ENCODE peak calls at places on chromosomes 11 and 22, in four cellular contexts. H, J, V and C are unnamed samples. For H3K4me1, the result is how much of the 10 kb centered on the place peaks cover.

GRCh38 chr22:16601437-16602223 is 9.0 kb upstream of the CCT8L2 start:
- DNase-seq in H (peak), J (no peak), V (no peak), C (no peak)

GRCh38 chr22:47361247-47361646 is 598.8 kb downstream of the TBC1D22A start:
- DNase-seq in H (no peak), J (no peak), V (no peak), C (no peak)

GRCh38 chr11:77959434-77959833 is 35.0 kb downstream of the INTS4 start:
- DNase-seq in H (no peak), J (no peak), V (peak), C (no peak)

GRCh38 chr11:17541330-17541885 is 2.8 kb downstream of the USH1C start:
- DNase-seq in H (no peak), J (no peak), V (no peak), C (peak)

GRCh38 chr22:46064236-46064965 is 85.9 kb upstream of the PPARA start:
- DNase-seq in H (no peak), J (peak), V (no peak), C (no peak)

GRCh38 chr11:92057849-92058442 is 166.7 kb upstream of the FAT3 start:
- DNase-seq in H (no peak), J (no peak), V (peak), C (no peak)

GRCh38 chr11:117188620-117189081 is 10.1 kb downstream of the SIDT2 start:
- DNase-seq in H (no peak), J (peak), V (no peak), C (no peak)

GRCh38 chr11:12599408-12600143 is 74.6 kb upstream of the TEAD1 start:
- DNase-seq in H (peak), J (peak), V (peak), C (peak)

GRCh38 chr11:61488651-61489291 is 19.8 kb upstream of the LRRC10B start:
- DNase-seq in H (peak), J (peak), V (peak), C (peak)

GRCh38 chr11:57324154-57324885 is 432 bp downstream of the TNKS1BP1 start:
- DNase-seq in H (peak), J (no peak), V (peak), C (peak)

GRCh38 chr11:133835258-133836075 is 9.8 kb downstream of the SPATA19 start:
- DNase-seq in H (peak), J (no peak), V (peak), C (peak)

GRCh38 chr11:129508163-129508562 is 132.5 kb downstream of the BARX2 start:
- DNase-seq in H (no peak), J (no peak), V (no peak), C (no peak)

GRCh38 chr11:87215236-87215635 is 177.5 kb downstream of the TMEM135 start:
- DNase-seq in H (no peak), J (no peak), V (no peak), C (no peak)

GRCh38 chr11:1260620-1261019 is 37.8 kb downstream of the MUC5B start:
- DNase-seq in H (no peak), J (no peak), V (no peak), C (no peak)

GRCh38 chr11:83039566-83039965 is 32.1 kb downstream of the RAB30 start:
- DNase-seq in H (no peak), J (no peak), V (no peak), C (no peak)

GRCh38 chr11:67002297-67002913 is 20.5 kb upstream of the SYT12 start:
- DNase-seq in H (peak), J (no peak), V (no peak), C (no peak)

GRCh38 chr11:121741316-121741715 is 288.5 kb upstream of the SORL1-AS1 start:
- DNase-seq in H (no peak), J (no peak), V (peak), C (no peak)

GRCh38 chr11:86355256-86355655 is 19.4 kb upstream of the CCDC81 start:
- DNase-seq in H (no peak), J (no peak), V (no peak), C (no peak)

GRCh38 chr11:59400461-59401261 is 25.6 kb downstream of the OR5A2 start:
- DNase-seq in H (no peak), J (no peak), V (no peak), C (no peak)

GRCh38 chr22:32324505-32325415 is 32.9 kb upstream of the RFPL3 start:
- DNase-seq in H (no peak), J (no peak), V (no peak), C (no peak)

GRCh38 chr22:36926721-36927435 is 13.4 kb downstream of the CSF2RB start:
- DNase-seq in H (no peak), J (no peak), V (no peak), C (no peak)

GRCh38 chr11:65003282-65003681 is 6.5 kb upstream of the BATF2 start:
- DNase-seq in H (no peak), J (no peak), V (peak), C (no peak)

GRCh38 chr22:36102995-36103394 is 57.6 kb downstream of the APOL3 start:
- DNase-seq in H (no peak), J (no peak), V (no peak), C (no peak)

GRCh38 chr11:121295246-121296007 is 2.9 kb downstream of the SC5D start:
- DNase-seq in H (no peak), J (no peak), V (no peak), C (no peak)

GRCh38 chr11:72278911-72279310 is 34.9 kb upstream of the PHOX2A start:
- DNase-seq in H (no peak), J (no peak), V (peak), C (no peak)

GRCh38 chr11:34344410-34345011 is 13.3 kb downstream of the ABTB2 start:
- DNase-seq in H (no peak), J (no peak), V (no peak), C (no peak)

GRCh38 chr11:86278226-86278625 is 23.8 kb upstream of the HIKESHI start:
- DNase-seq in H (no peak), J (no peak), V (no peak), C (no peak)

GRCh38 chr22:26642465-26643367 is 14.7 kb upstream of the MIAT start:
- DNase-seq in H (peak), J (no peak), V (peak), C (no peak)

DNA sequence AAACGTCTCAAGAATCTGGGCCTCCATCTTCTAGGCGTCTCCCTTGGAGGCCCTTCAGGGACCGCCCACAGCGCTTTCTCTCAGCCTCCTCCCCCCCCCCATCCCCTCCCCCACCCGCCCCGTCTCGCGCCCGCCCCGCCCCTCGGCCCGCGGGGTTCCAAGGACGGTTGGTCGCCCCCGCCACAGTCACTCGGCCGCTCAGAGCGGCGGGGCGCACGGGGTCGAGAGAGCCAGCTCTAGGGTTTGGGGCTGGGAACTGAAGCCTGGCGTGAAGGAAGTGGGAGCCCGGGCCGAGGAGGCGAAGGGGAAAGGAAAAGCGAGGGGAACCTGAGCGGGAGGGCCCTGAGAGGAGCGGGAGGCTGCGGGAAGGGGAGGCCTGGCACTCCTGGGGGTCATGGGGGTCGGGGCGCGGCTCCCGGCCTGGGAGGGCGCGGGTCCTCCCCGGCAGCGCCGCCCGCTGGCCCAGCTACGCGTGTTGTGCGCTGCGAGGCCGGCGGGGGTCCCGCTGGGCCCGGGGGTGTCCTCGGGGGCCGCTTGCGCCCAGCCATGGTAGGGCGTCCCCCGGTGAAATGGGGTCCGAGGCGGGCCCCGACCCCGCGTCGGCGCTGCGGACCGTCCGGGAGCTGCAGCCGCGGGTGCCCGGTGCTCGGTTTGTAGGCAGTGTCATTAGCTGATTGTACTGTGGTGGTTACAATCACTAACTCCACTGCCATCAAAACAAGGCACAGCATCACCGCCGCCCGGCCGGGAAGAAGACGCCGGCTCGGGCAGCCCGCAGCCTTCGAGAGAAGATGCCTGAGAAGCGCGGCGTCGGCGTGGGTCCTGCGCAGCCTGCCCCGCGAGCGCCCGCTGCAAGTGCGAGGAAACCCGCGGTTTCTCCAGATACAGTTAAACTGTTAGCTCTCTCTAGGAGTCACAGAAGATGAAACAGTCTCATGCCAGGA is at the start of gene BTG4:
- DNase-seq in H (peak), J (no peak), V (peak), C (no peak)
- TF ChIP-seq CTCF in H (no peak), J (no peak), V (no peak), C (no peak)

GRCh38 chr22:42116848-42117424 is 13.7 kb downstream of the CYP2D6 start:
- DNase-seq in H (peak), J (no peak), V (peak), C (no peak)
- H3K4me1 ChIP-seq in H (under half), J (under half), V (under half), C (under half)

DNA sequence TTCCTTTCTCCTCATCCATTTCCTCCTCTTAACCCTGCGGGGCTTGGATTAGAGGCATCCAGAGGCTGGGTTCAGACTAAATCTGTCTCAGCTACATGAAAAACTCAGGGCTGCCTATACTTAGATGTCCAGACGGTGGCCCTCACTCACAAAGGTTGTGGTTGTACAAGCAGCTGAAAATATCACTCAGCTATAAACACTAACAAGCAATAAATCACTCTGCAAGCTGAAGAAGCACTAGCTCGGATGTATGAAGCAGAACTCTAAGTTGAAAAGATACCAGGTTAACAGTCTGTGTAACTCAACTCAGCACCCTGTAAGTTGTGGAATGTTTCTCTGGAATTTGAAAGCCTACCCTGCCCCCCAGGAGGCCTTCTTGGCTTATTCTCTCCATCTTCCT is 82.9 kb downstream of the EXT2 start:
- DNase-seq in H (peak), J (no peak), V (peak), C (no peak)
- H3K4me3 ChIP-seq in H (no peak), J (no peak), V (no peak), C (no peak)

GRCh38 chr11:102807921-102808320 is 10.0 kb upstream of the MMP1 start:
- DNase-seq in H (peak), J (no peak), V (peak), C (peak)
- TF ChIP-seq CTCF in H (peak), J (no peak), V (peak), C (peak)